ENCODE peak calls at places on chromosome 14, in six cellular contexts. J is mesendoderm, I is H9, K is IMR-90, P is mesenchymal stem cell, F is H1. D is an unnamed sample.

GRCh38 chr14:55065411-55065810 is 14.0 kb downstream of the MAPK1IP1L start:
- DNase-seq in J (no peak), I (no peak), K (no peak), P (no peak), F (no peak), D (no peak)

GRCh38 chr14:105116451-105117256 is 51.4 kb upstream of the GPR132 start:
- DNase-seq in J (no peak), I (no peak), K (no peak), P (no peak), F (no peak), D (no peak)

GRCh38 chr14:35155962-35156361 is 33.6 kb downstream of the PRORP start:
- DNase-seq in J (no peak), I (no peak), K (peak), P (peak), F (no peak), D (no peak)

GRCh38 chr14:53670701-53671100 is 285.9 kb downstream of the BMP4 start:
- DNase-seq in J (no peak), I (no peak), K (peak), P (peak), F (no peak), D (no peak)

GRCh38 chr14:56081139-56081538 is 37.1 kb upstream of the PELI2 start:
- DNase-seq in J (peak), I (no peak), K (peak), P (no peak), F (no peak), D (no peak)

GRCh38 chr14:31360919-31361662 is 59.3 kb downstream of the HEATR5A start:
- DNase-seq in J (no peak), I (no peak), K (peak), P (peak), F (no peak), D (no peak)

GRCh38 chr14:36784541-36784940 is 122.9 kb downstream of the PAX9 start:
- DNase-seq in J (peak), I (no peak), K (peak), P (peak), F (no peak), D (no peak)

GRCh38 chr14:86575141-86575540 is 1045.2 kb downstream of the FLRT2 start:
- DNase-seq in J (no peak), I (no peak), K (peak), P (no peak), F (no peak), D (no peak)

GRCh38 chr14:95207475-95208253 is 50.3 kb upstream of the DICER1 start:
- DNase-seq in J (no peak), I (no peak), K (no peak), P (no peak), F (no peak), D (no peak)

GRCh38 chr14:91899213-91899612 is 31.9 kb upstream of the TC2N start:
- DNase-seq in J (no peak), I (no peak), K (no peak), P (no peak), F (no peak), D (no peak)

GRCh38 chr14:100762089-100762515 is 35.4 kb downstream of the DLK1 start:
- DNase-seq in J (no peak), I (no peak), K (peak), P (peak), F (no peak), D (no peak)

GRCh38 chr14:64790478-64790877 is 86.3 kb downstream of the PLEKHG3 start:
- DNase-seq in J (peak), I (no peak), K (no peak), P (no peak), F (no peak), D (peak)

GRCh38 chr14:35355981-35356839 is 48.3 kb downstream of the NFKBIA start:
- DNase-seq in J (peak), I (no peak), K (peak), P (peak), F (no peak), D (no peak)

GRCh38 chr14:93686313-93686712 is 102.0 kb downstream of the PRIMA1 start:
- DNase-seq in J (no peak), I (no peak), K (no peak), P (no peak), F (no peak), D (no peak)

GRCh38 chr14:59123975-59124374 is 64.5 kb upstream of the DAAM1 start:
- DNase-seq in J (peak), I (no peak), K (peak), P (peak), F (no peak), D (no peak)

GRCh38 chr14:106691601-106692291 is 1165.4 kb downstream of the TMEM121 start:
- DNase-seq in J (peak), I (no peak), K (no peak), P (no peak), F (peak), D (no peak)

GRCh38 chr14:100871234-100872186 is 32.0 kb downstream of the RTL1 start:
- DNase-seq in J (peak), I (no peak), K (peak), P (peak), F (no peak), D (no peak)

GRCh38 chr14:72017290-72017689 is 85.1 kb downstream of the RGS6 start:
- DNase-seq in J (no peak), I (no peak), K (no peak), P (no peak), F (no peak), D (no peak)

GRCh38 chr14:93207468-93208308 is 632 bp downstream of the UBR7 start:
- DNase-seq in J (peak), I (no peak), K (peak), P (peak), F (peak), D (peak)

GRCh38 chr14:97719931-97720330 is 922.7 kb downstream of the VRK1 start:
- DNase-seq in J (no peak), I (no peak), K (no peak), P (no peak), F (no peak), D (no peak)

GRCh38 chr14:78967111-78967809 is 797.1 kb downstream of the NRXN3 start:
- DNase-seq in J (no peak), I (no peak), K (peak), P (peak), F (no peak), D (no peak)

GRCh38 chr14:35534884-35535793 is 1.2 kb downstream of the INSM2 start:
- DNase-seq in J (peak), I (peak), K (peak), P (peak), F (peak), D (peak)

GRCh38 chr14:64971890-64972785 is at the start of gene RAB15:
- DNase-seq in J (no peak), I (no peak), K (peak), P (peak), F (no peak), D (no peak)

GRCh38 chr14:21915814-21916213 is 242.2 kb upstream of the OR4E1 start:
- DNase-seq in J (no peak), I (no peak), K (no peak), P (no peak), F (no peak), D (no peak)

GRCh38 chr14:87000071-87000470 is 992.9 kb downstream of the GALC start:
- DNase-seq in J (peak), I (no peak), K (no peak), P (no peak), F (no peak), D (no peak)

GRCh38 chr14:101372494-101372813 is 188.8 kb upstream of the DIO3 start:
- DNase-seq in J (no peak), I (no peak), K (no peak), P (no peak), F (no peak), D (no peak)

GRCh38 chr14:90088160-90088559 is 26.4 kb downstream of the KCNK13 start:
- DNase-seq in J (no peak), I (no peak), K (no peak), P (no peak), F (no peak), D (no peak)

GRCh38 chr14:98323850-98324249 is 948.1 kb downstream of the BCL11B start:
- DNase-seq in J (no peak), I (no peak), K (no peak), P (no peak), F (no peak), D (no peak)

GRCh38 chr14:100526632-100527031 is 60.6 kb downstream of the BEGAIN start:
- DNase-seq in J (no peak), I (no peak), K (peak), P (no peak), F (no peak), D (no peak)

GRCh38 chr14:21097616-21098133 is 780 bp downstream of the ZNF219 start:
- DNase-seq in J (peak), I (peak), K (no peak), P (no peak), F (no peak), D (no peak)

GRCh38 chr14:22089940-22090339 is 416.3 kb upstream of the OR4E1 start:
- DNase-seq in J (no peak), I (no peak), K (no peak), P (no peak), F (no peak), D (no peak)

GRCh38 chr14:63295231-63295685 is 23.5 kb downstream of the GPHB5 start:
- DNase-seq in J (no peak), I (no peak), K (no peak), P (peak), F (no peak), D (no peak)
- H2BK15ac ChIP-seq in J (no peak), I (no peak), K (no peak), P (no peak), F (no peak), D (no peak)

DNA sequence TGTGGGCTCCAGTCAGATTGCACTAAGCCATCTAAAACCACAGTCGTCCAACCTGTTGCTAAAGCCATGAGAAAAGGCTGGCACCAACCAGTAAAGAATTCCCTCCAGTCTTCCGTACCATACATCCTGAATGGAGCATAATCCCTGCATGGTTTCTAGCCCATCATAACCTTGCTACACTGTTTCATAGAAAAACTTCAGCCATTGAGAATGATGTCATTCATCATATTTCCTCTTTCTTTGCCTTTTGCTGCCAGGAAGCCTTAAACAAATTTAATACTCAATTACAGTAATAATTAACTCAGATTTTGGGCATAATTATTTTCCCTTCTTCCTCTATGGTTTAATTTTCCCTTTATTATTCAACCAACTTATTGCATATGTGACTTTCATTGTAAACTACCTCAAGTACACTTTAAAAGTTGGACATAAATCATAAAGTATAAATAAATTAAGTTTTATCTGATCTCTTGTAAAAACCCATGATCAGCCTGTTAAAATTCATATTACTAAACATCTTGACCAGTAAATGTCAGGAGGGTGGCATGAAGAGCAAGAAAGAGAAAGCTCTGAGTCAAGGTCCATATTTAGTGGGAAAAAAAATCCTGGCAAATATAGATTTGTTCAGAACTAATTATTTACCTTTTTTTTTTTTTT is 264.7 kb downstream of the ZFP36L1 start:
- DNase-seq in J (no peak), I (no peak), K (no peak), P (no peak), F (no peak), D (no peak)
- H3K27ac ChIP-seq in J (no peak), I (no peak), K (no peak), P (no peak), F (no peak), D (no peak)

DNA sequence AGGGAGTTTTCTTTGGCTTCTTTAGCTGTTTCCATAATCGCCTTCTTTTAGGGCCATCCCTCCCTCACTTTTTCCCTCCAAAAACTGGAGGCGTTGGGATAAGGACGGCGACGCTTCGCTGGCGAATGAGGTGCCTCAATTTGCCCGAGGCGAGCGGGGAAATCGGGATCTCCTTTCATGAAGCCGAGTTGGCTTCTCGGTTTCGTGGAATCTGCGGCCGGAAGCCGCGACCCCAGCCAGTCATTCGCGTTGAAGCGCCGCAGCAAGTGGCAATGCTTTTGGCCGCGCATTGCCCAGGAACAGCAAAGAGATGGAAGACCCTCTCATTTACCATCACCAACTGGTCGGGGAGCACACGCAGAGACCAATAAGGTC is 8.3 kb upstream of the SIX1 start:
- DNase-seq in J (peak), I (peak), K (no peak), P (no peak), F (no peak), D (peak)
- H4K8ac ChIP-seq in J (no peak), I (no peak), K (peak), P (peak), F (no peak), D (no peak)

DNA sequence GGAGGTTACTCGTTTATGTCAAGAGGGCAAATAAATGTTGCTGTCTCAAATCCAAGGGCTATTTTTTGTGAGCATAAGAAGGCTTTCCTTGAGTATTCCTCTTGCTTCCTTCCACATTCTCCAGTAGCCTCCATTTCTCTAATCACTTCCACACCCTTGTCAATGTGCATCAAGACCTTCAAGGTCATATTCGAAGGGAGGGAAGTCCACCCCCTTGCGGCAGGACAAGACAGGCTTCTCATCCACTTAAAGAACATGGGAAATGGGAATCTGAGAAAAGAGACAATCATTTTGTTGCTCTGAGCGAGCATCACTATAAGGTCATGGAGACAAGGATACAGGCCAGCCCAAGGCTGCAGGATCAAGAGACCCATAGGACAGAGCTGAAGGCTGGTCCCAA is 13.2 kb upstream of the DHRS2 start:
- DNase-seq in J (no peak), I (no peak), K (no peak), P (no peak), F (no peak), D (no peak)
- H2BK15ac ChIP-seq in J (no peak), I (no peak), K (no peak), P (no peak), F (no peak), D (no peak)

GRCh38 chr14:103699901-103700752 is 15.1 kb downstream of the XRCC3 start:
- DNase-seq in J (no peak), I (no peak), K (no peak), P (no peak), F (no peak), D (no peak)
- H3K27ac ChIP-seq in J (no peak), I (no peak), K (no peak), P (no peak), F (no peak), D (no peak)

GRCh38 chr14:39265741-39266588 is 32.2 kb downstream of the MIA2 start:
- DNase-seq in J (no peak), I (no peak), K (peak), P (peak), F (no peak), D (no peak)
- H4K8ac ChIP-seq in J (no peak), I (no peak), K (peak), P (peak), F (peak), D (no peak)

GRCh38 chr14:23377873-23378563 is 1.2 kb downstream of the CMTM5 start:
- DNase-seq in J (no peak), I (no peak), K (no peak), P (no peak), F (no peak), D (no peak)

GRCh38 chr14:23375527-23376251 is 1.2 kb upstream of the CMTM5 start:
- DNase-seq in J (no peak), I (no peak), K (no peak), P (no peak), F (no peak), D (no peak)

GRCh38 chr14:23376477-23377200 is at the start of gene CMTM5:
- DNase-seq in J (peak), I (peak), K (no peak), P (no peak), F (peak), D (peak)

GRCh38 chr14:23378612-23379220 is 1.9 kb downstream of the CMTM5 start:
- DNase-seq in J (no peak), I (no peak), K (no peak), P (no peak), F (no peak), D (no peak)

DNA sequence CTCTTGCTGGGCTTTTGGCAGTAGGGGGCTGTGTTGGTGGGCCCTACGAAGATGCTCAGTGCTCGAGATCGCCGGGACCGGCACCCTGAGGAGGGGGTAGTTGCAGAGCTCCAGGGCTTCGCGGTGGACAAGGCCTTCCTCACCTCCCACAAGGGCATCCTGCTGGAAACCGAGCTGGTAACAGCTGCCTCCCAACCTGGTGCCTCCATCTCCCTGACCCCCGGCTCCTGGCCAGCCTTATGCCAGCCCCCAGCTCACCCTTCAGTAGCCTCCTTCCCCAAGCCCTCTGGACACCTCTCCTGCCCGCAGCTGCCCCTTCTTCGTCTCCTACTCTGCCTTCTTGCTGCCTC is 330 bp downstream of the CMTM5 start:
- DNase-seq in J (no peak), I (no peak), K (no peak), P (no peak), F (no peak), D (no peak)
- H2BK15ac ChIP-seq in J (no peak), I (no peak), K (no peak), P (peak), F (no peak), D (peak)

GRCh38 chr14:102507891-102508312 is 1.7 kb downstream of the ANKRD9 start:
- DNase-seq in J (no peak), I (peak), K (no peak), P (no peak), F (no peak), D (no peak)
- H3K27ac ChIP-seq in J (no peak), I (no peak), K (no peak), P (no peak), F (no peak), D (no peak)